ENCODE peak calls at places on chromosomes 1 and 21, in nine cellular contexts. N is HAP-1, J is pancreas, T is hepatocyte, K is tibial nerve, X is C1 segment of cervical spinal cord, S is G401, D is left colon, O is ecto neural progenitor cell. R is an unnamed sample.

GRCh38 chr21:38494688-38495087 is 3.6 kb downstream of the ERG start:
- DNase-seq in N (no peak), J (no peak), T (no peak), K (no peak), X (no peak), S (no peak), D (no peak), O (no peak), R (no peak)

GRCh38 chr1:107251839-107252238 is 111.0 kb downstream of the NTNG1 start:
- DNase-seq in N (no peak), J (no peak), T (no peak), K (no peak), X (no peak), S (no peak), D (no peak), O (no peak), R (no peak)

GRCh38 chr1:194755241-194755953 is 1569.0 kb upstream of the B3GALT2 start:
- DNase-seq in N (no peak), J (no peak), T (no peak), K (no peak), X (no peak), S (no peak), D (no peak), O (no peak), R (no peak)

GRCh38 chr1:204227351-204227750 is 13.6 kb upstream of the GOLT1A start:
- DNase-seq in N (no peak), J (no peak), T (no peak), K (no peak), X (no peak), S (no peak), D (no peak), O (no peak), R (no peak)

GRCh38 chr1:165455111-165455510 is 10.2 kb upstream of the RXRG start:
- DNase-seq in N (no peak), J (no peak), T (no peak), K (no peak), X (no peak), S (no peak), D (no peak), O (no peak), R (no peak)

GRCh38 chr1:222704260-222704659 is 8.0 kb downstream of the AIDA start:
- DNase-seq in N (no peak), J (no peak), T (no peak), K (no peak), X (no peak), S (no peak), D (no peak), O (no peak), R (no peak)

GRCh38 chr1:246214708-246215504 is 292.2 kb downstream of the SMYD3 start:
- DNase-seq in N (peak), J (no peak), T (peak), K (peak), X (no peak), S (no peak), D (peak), O (no peak), R (peak)

GRCh38 chr1:16067127-16067768 is 6.2 kb downstream of the FAM131C start:
- DNase-seq in N (no peak), J (peak), T (peak), K (no peak), X (no peak), S (peak), D (peak), O (no peak), R (peak)

GRCh38 chr1:243525085-243525487 is 269.2 kb downstream of the SDCCAG8 start:
- DNase-seq in N (no peak), J (no peak), T (no peak), K (no peak), X (no peak), S (peak), D (no peak), O (no peak), R (no peak)

GRCh38 chr1:8718878-8719361 is 98.5 kb downstream of the RERE start:
- DNase-seq in N (no peak), J (no peak), T (no peak), K (no peak), X (no peak), S (peak), D (no peak), O (no peak), R (no peak)

GRCh38 chr1:92990828-92991227 is 29.6 kb upstream of the DIPK1A start:
- DNase-seq in N (no peak), J (no peak), T (no peak), K (no peak), X (no peak), S (no peak), D (no peak), O (no peak), R (no peak)

GRCh38 chr1:162175393-162175792 is 105.9 kb downstream of the NOS1AP start:
- DNase-seq in N (no peak), J (no peak), T (no peak), K (no peak), X (no peak), S (no peak), D (no peak), O (no peak), R (no peak)

GRCh38 chr1:160149706-160150105 is 1.7 kb upstream of the ATP1A4 start:
- DNase-seq in N (no peak), J (no peak), T (no peak), K (no peak), X (no peak), S (no peak), D (no peak), O (no peak), R (no peak)

GRCh38 chr1:38835230-38835827 is 24.2 kb downstream of the RRAGC start:
- DNase-seq in N (peak), J (peak), T (peak), K (peak), X (no peak), S (peak), D (no peak), O (no peak), R (peak)

GRCh38 chr1:19504796-19505693 is 19.7 kb upstream of the CAPZB start:
- DNase-seq in N (no peak), J (no peak), T (peak), K (peak), X (no peak), S (no peak), D (no peak), O (no peak), R (peak)

GRCh38 chr21:45528981-45529784 is 13.1 kb downstream of the SLC19A1 start:
- DNase-seq in N (no peak), J (no peak), T (peak), K (no peak), X (no peak), S (no peak), D (peak), O (no peak), R (no peak)

GRCh38 chr1:97190326-97190725 is 468.7 kb downstream of the PTBP2 start:
- DNase-seq in N (no peak), J (no peak), T (no peak), K (no peak), X (no peak), S (no peak), D (no peak), O (no peak), R (no peak)

GRCh38 chr1:240658312-240658975 is 46.5 kb upstream of the GREM2 start:
- DNase-seq in N (no peak), J (no peak), T (no peak), K (no peak), X (no peak), S (no peak), D (no peak), O (no peak), R (no peak)

GRCh38 chr1:39922139-39922757 is 20.5 kb upstream of the MYCL start:
- DNase-seq in N (no peak), J (no peak), T (no peak), K (no peak), X (no peak), S (no peak), D (no peak), O (peak), R (peak)

GRCh38 chr1:204254031-204254661 is 40.4 kb upstream of the GOLT1A start:
- DNase-seq in N (no peak), J (no peak), T (peak), K (peak), X (no peak), S (no peak), D (peak), O (no peak), R (peak)

GRCh38 chr1:199932462-199932861 is 95.0 kb upstream of the NR5A2 start:
- DNase-seq in N (no peak), J (no peak), T (no peak), K (no peak), X (no peak), S (no peak), D (no peak), O (no peak), R (no peak)

GRCh38 chr21:42437786-42438185 is 34.1 kb downstream of the UBASH3A start:
- DNase-seq in N (no peak), J (no peak), T (peak), K (no peak), X (no peak), S (no peak), D (peak), O (peak), R (no peak)

GRCh38 chr1:38489844-38490270 is 369.7 kb downstream of the RRAGC start:
- DNase-seq in N (peak), J (no peak), T (peak), K (no peak), X (no peak), S (peak), D (no peak), O (peak), R (no peak)

GRCh38 chr1:35615440-35615839 is 25.9 kb downstream of the PSMB2 start:
- DNase-seq in N (no peak), J (no peak), T (no peak), K (no peak), X (no peak), S (no peak), D (no peak), O (no peak), R (no peak)

GRCh38 chr1:214107322-214108096 is 119.7 kb downstream of the PROX1 start:
- DNase-seq in N (no peak), J (peak), T (no peak), K (no peak), X (no peak), S (no peak), D (no peak), O (no peak), R (no peak)

GRCh38 chr1:110948038-110948810 is 15.5 kb downstream of the LRIF1 start:
- DNase-seq in N (no peak), J (no peak), T (no peak), K (no peak), X (no peak), S (no peak), D (no peak), O (no peak), R (no peak)

GRCh38 chr21:41460578-41461527 is 34.8 kb downstream of the MX1 start:
- DNase-seq in N (no peak), J (peak), T (peak), K (peak), X (no peak), S (peak), D (peak), O (peak), R (peak)